ENCODE peak calls at places on chromosomes 11 and 22, in seven cellular contexts. Y is SJSA1, H is bronchial epithelial cell, C is astrocyte, T is lower lobe of right lung, X is esophagus squamous epithelium, Z is RWPE2. O is an unnamed sample.

GRCh38 chr11:2787816-2788750 is 88.3 kb upstream of the KCNQ1OT1 start:
- DNase-seq in Y (no peak), H (no peak), C (no peak), T (no peak), X (no peak), Z (no peak), O (no peak)

GRCh38 chr11:78651136-78651775 is 76.6 kb upstream of the NARS2 start:
- DNase-seq in Y (no peak), H (no peak), C (no peak), T (no peak), X (no peak), Z (no peak), O (no peak)

GRCh38 chr11:18634140-18635032 is at the start of gene SPTY2D1:
- DNase-seq in Y (peak), H (peak), C (peak), T (peak), X (peak), Z (peak), O (peak)

GRCh38 chr11:63906585-63906984 is 10.4 kb downstream of the RCOR2 start:
- DNase-seq in Y (no peak), H (no peak), C (no peak), T (no peak), X (no peak), Z (no peak), O (no peak)

GRCh38 chr11:121012091-121012490 is 11.8 kb upstream of the TBCEL start:
- DNase-seq in Y (no peak), H (peak), C (no peak), T (no peak), X (no peak), Z (no peak), O (no peak)

GRCh38 chr11:56905442-56905841 is 83.3 kb upstream of the OR5AK2 start:
- DNase-seq in Y (no peak), H (no peak), C (no peak), T (no peak), X (no peak), Z (no peak), O (no peak)

GRCh38 chr11:58301576-58301975 is 33.5 kb upstream of the OR10W1 start:
- DNase-seq in Y (no peak), H (peak), C (peak), T (no peak), X (no peak), Z (no peak), O (no peak)

GRCh38 chr11:113073290-113073953 is 112.2 kb downstream of the NCAM1 start:
- DNase-seq in Y (no peak), H (no peak), C (no peak), T (no peak), X (no peak), Z (no peak), O (no peak)

GRCh38 chr11:73972620-73973449 is 9.8 kb downstream of the UCP2 start:
- DNase-seq in Y (no peak), H (no peak), C (no peak), T (no peak), X (no peak), Z (no peak), O (no peak)

GRCh38 chr11:120815260-120816100 is 208.4 kb upstream of the TBCEL start:
- DNase-seq in Y (no peak), H (no peak), C (no peak), T (no peak), X (no peak), Z (no peak), O (no peak)

GRCh38 chr11:9825315-9825714 is 161.4 kb downstream of the SWAP70 start:
- DNase-seq in Y (no peak), H (peak), C (no peak), T (no peak), X (no peak), Z (no peak), O (no peak)

GRCh38 chr22:49224243-49224642 is 603.4 kb downstream of the BRD1 start:
- DNase-seq in Y (no peak), H (no peak), C (no peak), T (no peak), X (no peak), Z (no peak), O (no peak)

GRCh38 chr11:125305346-125305745 is 140.8 kb downstream of the PKNOX2 start:
- DNase-seq in Y (no peak), H (no peak), C (no peak), T (no peak), X (no peak), Z (no peak), O (no peak)

GRCh38 chr11:10322830-10323792 is 18.2 kb downstream of the ADM start:
- DNase-seq in Y (peak), H (peak), C (peak), T (no peak), X (no peak), Z (no peak), O (peak)

GRCh38 chr11:58254936-58255335 is 13.1 kb downstream of the OR10W1 start:
- DNase-seq in Y (no peak), H (no peak), C (no peak), T (no peak), X (no peak), Z (no peak), O (no peak)

GRCh38 chr22:24205438-24206189 is 24.3 kb downstream of the SUSD2 start:
- DNase-seq in Y (no peak), H (peak), C (no peak), T (no peak), X (no peak), Z (no peak), O (no peak)

GRCh38 chr11:131998020-131998419 is 627.6 kb downstream of the NTM start:
- DNase-seq in Y (no peak), H (no peak), C (no peak), T (no peak), X (no peak), Z (no peak), O (no peak)

GRCh38 chr11:133082851-133083488 is 449.3 kb downstream of the OPCML start:
- DNase-seq in Y (peak), H (no peak), C (peak), T (peak), X (no peak), Z (no peak), O (no peak)

GRCh38 chr11:57567512-57568329 is at the start of gene UBE2L6:
- DNase-seq in Y (no peak), H (no peak), C (peak), T (peak), X (peak), Z (no peak), O (no peak)

GRCh38 chr22:22037740-22038139 is 55.2 kb upstream of the TOP3B start:
- DNase-seq in Y (peak), H (peak), C (peak), T (no peak), X (no peak), Z (no peak), O (no peak)

GRCh38 chr11:19777342-19778102 is 64.9 kb downstream of the NAV2 start:
- DNase-seq in Y (peak), H (peak), C (peak), T (no peak), X (no peak), Z (no peak), O (no peak)

GRCh38 chr11:131675489-131675888 is 305.1 kb downstream of the NTM start:
- DNase-seq in Y (no peak), H (no peak), C (peak), T (no peak), X (no peak), Z (no peak), O (no peak)

GRCh38 chr22:46251266-46251665 is 1.2 kb upstream of the CDPF1 start:
- DNase-seq in Y (no peak), H (no peak), C (no peak), T (no peak), X (no peak), Z (no peak), O (no peak)

GRCh38 chr22:31575190-31575589 is 78.9 kb downstream of the SFI1 start:
- DNase-seq in Y (no peak), H (no peak), C (no peak), T (no peak), X (no peak), Z (no peak), O (no peak)

GRCh38 chr11:14237333-14237988 is 121.5 kb downstream of the RRAS2 start:
- DNase-seq in Y (no peak), H (no peak), C (no peak), T (no peak), X (no peak), Z (no peak), O (no peak)

GRCh38 chr11:47189100-47189834 is 3.0 kb upstream of the PACSIN3 start:
- DNase-seq in Y (peak), H (peak), C (peak), T (no peak), X (no peak), Z (peak), O (no peak)

GRCh38 chr11:35337919-35338316 is 81.4 kb downstream of the SLC1A2 start:
- DNase-seq in Y (no peak), H (no peak), C (no peak), T (no peak), X (no peak), Z (no peak), O (no peak)

GRCh38 chr11:128904303-128904871 is 13.2 kb downstream of the KCNJ5 start:
- DNase-seq in Y (no peak), H (no peak), C (no peak), T (no peak), X (no peak), Z (no peak), O (no peak)

GRCh38 chr11:65866524-65867283 is 5.9 kb downstream of the EFEMP2 start:
- DNase-seq in Y (no peak), H (no peak), C (no peak), T (peak), X (no peak), Z (no peak), O (no peak)

GRCh38 chr22:49294656-49295464 is 532.8 kb downstream of the BRD1 start:
- DNase-seq in Y (no peak), H (no peak), C (no peak), T (no peak), X (no peak), Z (no peak), O (no peak)

GRCh38 chr11:8326337-8326736 is 62.7 kb upstream of the LMO1 start:
- DNase-seq in Y (no peak), H (no peak), C (no peak), T (no peak), X (no peak), Z (no peak), O (no peak)

GRCh38 chr22:19798825-19799224 is 38.2 kb downstream of the TBX1 start:
- DNase-seq in Y (no peak), H (no peak), C (no peak), T (peak), X (no peak), Z (no peak), O (no peak)

GRCh38 chr11:61460474-61460881 is 30.6 kb downstream of the SDHAF2 start:
- DNase-seq in Y (no peak), H (no peak), C (peak), T (no peak), X (no peak), Z (no peak), O (no peak)

GRCh38 chr22:47215851-47216250 is 453.4 kb downstream of the TBC1D22A start:
- DNase-seq in Y (no peak), H (no peak), C (no peak), T (no peak), X (no peak), Z (no peak), O (no peak)

GRCh38 chr11:115916596-115916995 is 412.4 kb upstream of the CADM1 start:
- DNase-seq in Y (no peak), H (no peak), C (no peak), T (no peak), X (no peak), Z (no peak), O (no peak)

GRCh38 chr11:38543311-38543710 is 1945.3 kb upstream of the RAG2 start:
- DNase-seq in Y (peak), H (peak), C (peak), T (no peak), X (no peak), Z (no peak), O (no peak)

GRCh38 chr11:11973361-11973800 is 35.0 kb downstream of the DKK3 start:
- DNase-seq in Y (peak), H (no peak), C (peak), T (no peak), X (no peak), Z (no peak), O (no peak)

GRCh38 chr11:60159868-60160267 is 23.0 kb downstream of the MS4A6A start:
- DNase-seq in Y (no peak), H (no peak), C (no peak), T (no peak), X (no peak), Z (no peak), O (no peak)

GRCh38 chr11:15821471-15821870 is 534.9 kb downstream of the SOX6 start:
- DNase-seq in Y (no peak), H (peak), C (no peak), T (no peak), X (no peak), Z (no peak), O (no peak)

GRCh38 chr11:8251767-8252295 is 11.8 kb downstream of the LMO1 start:
- DNase-seq in Y (no peak), H (no peak), C (no peak), T (peak), X (no peak), Z (no peak), O (no peak)

GRCh38 chr11:371051-371450 is 1.8 kb downstream of the B4GALNT4 start:
- DNase-seq in Y (no peak), H (no peak), C (no peak), T (peak), X (no peak), Z (peak), O (no peak)

GRCh38 chr11:373716-374551 is 4.6 kb downstream of the B4GALNT4 start:
- DNase-seq in Y (no peak), H (no peak), C (no peak), T (no peak), X (no peak), Z (no peak), O (no peak)

GRCh38 chr11:371716-372590 is 2.7 kb downstream of the B4GALNT4 start:
- DNase-seq in Y (no peak), H (no peak), C (no peak), T (no peak), X (no peak), Z (peak), O (no peak)

GRCh38 chr11:375065-376025 is 6.0 kb downstream of the B4GALNT4 start:
- DNase-seq in Y (no peak), H (no peak), C (no peak), T (no peak), X (no peak), Z (no peak), O (no peak)

DNA sequence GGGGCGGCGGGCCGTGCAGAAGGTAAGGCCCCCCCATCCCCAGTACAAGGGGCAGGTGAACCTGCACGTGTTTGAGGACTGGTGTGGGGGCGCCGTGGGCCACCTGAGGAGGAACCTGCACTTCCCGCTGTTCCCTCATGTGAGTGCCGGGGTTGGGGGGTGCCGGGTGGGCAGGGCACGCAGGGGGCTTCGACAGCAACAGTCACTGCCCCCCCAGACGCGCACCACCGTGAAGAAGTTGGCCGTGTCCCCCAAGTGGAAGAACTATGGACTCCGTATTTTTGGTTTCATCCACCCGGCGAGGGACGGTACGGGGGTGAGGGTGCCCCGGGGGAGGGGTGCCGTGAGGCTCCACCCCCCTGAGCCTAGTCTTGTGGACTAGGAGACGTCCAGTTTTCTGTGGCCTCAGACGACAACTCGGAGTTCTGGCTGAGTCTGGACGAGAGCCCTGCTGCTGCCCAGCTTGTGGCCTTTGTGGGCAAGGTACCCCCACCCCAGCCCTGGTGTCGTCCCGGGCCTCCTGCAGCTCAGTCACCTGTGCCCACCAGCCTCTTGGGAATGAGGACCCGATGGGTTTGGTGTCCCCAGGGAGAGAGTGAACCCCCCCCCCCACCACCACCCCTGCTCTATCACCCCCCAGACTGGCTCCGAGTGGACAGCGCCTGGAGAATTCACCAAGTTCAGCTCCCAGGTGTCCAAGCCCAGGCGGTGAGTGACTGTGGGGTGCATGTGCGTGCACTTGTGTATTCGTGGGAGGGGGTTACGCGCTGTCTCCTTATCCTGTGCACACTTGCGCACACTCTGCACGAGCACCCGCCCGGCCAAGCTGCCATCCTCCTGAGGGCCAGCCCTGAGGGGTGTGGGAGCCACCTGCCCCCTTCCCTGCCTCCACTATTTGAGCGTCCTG is 3.8 kb downstream of the B4GALNT4 start:
- DNase-seq in Y (no peak), H (no peak), C (no peak), T (no peak), X (no peak), Z (no peak), O (no peak)
- H3K4me3 ChIP-seq in Y (no peak), H (no peak), C (no peak), T (no peak), X (no peak), Z (no peak), O (no peak)

DNA sequence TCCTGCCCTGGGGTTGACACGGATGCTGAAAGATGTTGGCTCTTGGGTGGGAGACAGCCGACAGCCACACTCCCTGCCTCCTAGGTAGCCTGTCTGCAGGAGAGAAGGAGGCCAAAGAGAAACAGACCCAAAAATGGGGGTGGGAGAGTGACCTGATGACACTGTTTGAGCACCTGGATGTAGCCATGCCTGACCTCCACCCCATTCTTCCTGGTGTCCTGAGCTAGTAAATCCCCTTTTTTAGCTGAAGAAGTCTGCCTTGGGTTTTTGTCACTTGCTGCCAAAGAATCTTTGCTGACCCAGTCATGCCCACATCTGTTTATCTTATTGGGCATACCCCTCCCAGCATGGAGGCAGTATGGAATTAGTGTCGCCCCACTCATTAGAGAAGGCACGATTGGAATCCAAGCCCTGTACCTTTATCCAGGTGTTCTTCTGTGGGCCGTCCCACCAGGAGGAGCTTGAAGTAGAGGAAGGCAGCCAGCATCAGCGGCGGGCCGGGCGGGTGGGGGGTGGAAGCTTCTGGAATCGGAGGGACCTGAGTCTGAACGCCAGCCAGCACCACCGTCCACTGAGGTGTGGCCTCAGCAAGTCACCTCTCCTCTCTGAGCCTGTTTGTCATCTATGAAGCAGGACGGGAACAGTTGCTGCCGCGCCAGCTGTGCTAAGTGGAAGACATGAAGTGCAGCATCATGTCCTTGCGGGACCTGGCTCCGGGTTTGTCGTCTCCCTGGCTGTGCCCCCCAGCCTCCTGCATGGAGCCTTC is 37.8 kb downstream of the IGHMBP2 start:
- DNase-seq in Y (no peak), H (no peak), C (no peak), T (no peak), X (no peak), Z (peak), O (no peak)
- H3K4me3 ChIP-seq in Y (no peak), H (no peak), C (no peak), T (no peak), X (no peak), Z (no peak), O (no peak)

GRCh38 chr11:40292636-40293585 is 1166.5 kb downstream of the LRRC4C start:
- DNase-seq in Y (no peak), H (no peak), C (no peak), T (no peak), X (no peak), Z (no peak), O (no peak)
- H3K4me3 ChIP-seq in Y (peak), H (peak), C (peak), T (peak), X (peak), Z (peak), O (no peak)

GRCh38 chr22:37482244-37482643 is 3.9 kb downstream of the MFNG start:
- DNase-seq in Y (no peak), H (no peak), C (no peak), T (no peak), X (no peak), Z (no peak), O (no peak)

GRCh38 chr22:37484115-37485005 is 1.8 kb downstream of the MFNG start:
- DNase-seq in Y (no peak), H (no peak), C (no peak), T (peak), X (peak), Z (no peak), O (no peak)

GRCh38 chr22:37483050-37483449 is 3.1 kb downstream of the MFNG start:
- DNase-seq in Y (no peak), H (no peak), C (no peak), T (no peak), X (no peak), Z (no peak), O (no peak)

GRCh38 chr22:37485006-37485713 is 1.0 kb downstream of the MFNG start:
- DNase-seq in Y (no peak), H (no peak), C (no peak), T (peak), X (no peak), Z (no peak), O (no peak)

GRCh38 chr22:37483594-37484114 is 2.5 kb downstream of the MFNG start:
- DNase-seq in Y (no peak), H (no peak), C (no peak), T (no peak), X (no peak), Z (no peak), O (no peak)
- H3K4me3 ChIP-seq in Y (no peak), H (no peak), C (no peak), T (peak), X (peak), Z (no peak), O (no peak)

GRCh38 chr11:44968510-44968909 is 17.8 kb upstream of the TP53I11 start:
- DNase-seq in Y (no peak), H (no peak), C (no peak), T (no peak), X (no peak), Z (no peak), O (no peak)
- H3K4me3 ChIP-seq in Y (no peak), H (no peak), C (no peak), T (no peak), X (no peak), Z (no peak), O (no peak)

DNA sequence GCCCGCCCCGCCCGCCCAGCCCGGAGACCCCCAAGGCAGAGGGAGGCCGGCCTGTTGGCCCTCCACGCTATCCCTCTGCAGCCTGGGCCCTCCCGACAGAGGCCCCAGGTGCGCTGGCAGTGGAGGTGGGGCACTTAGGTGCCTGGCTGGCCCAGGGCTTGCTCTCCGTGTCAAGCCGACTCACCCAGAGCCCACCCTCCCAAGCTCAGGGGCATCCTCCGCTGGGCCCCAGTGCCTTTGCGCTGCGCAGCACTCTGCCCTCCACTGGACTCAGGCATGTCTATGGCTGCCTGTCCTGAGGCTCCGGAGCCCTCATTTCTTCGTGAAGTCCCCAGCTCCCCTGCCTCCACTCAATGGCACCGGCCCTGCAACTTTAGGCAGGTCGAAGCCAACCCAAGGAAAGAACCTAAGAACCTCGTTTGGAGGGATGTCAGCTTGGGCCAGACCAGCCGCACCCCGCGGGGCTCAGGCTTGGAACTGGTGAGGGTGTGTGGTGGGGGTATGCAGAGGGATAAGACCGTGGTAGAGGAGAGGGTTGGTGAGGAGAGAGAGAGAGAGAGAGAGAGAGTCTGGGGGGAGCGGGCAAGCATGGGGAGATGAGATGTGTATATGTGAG is 6.1 kb downstream of the SMIM45 start:
- DNase-seq in Y (no peak), H (no peak), C (no peak), T (no peak), X (no peak), Z (no peak), O (no peak)
- H3K4me3 ChIP-seq in Y (no peak), H (peak), C (no peak), T (peak), X (peak), Z (no peak), O (no peak)